ENCODE peak calls at places on chromosome 3, in eight cellular contexts. E is body of pancreas, C is right lobe of liver, O is A549, A is GM12892, Z is ovary, S is GM12891, T is esophagus squamous epithelium. D is an unnamed sample.

GRCh38 chr3:45958333-45958791 is 15.1 kb downstream of the CXCR6 start:
- DNase-seq in E (no peak), C (no peak), O (no peak), A (no peak), Z (no peak), S (no peak), T (no peak), D (no peak)

GRCh38 chr3:45994661-45995369 is 809 bp downstream of the FYCO1 start:
- DNase-seq in E (peak), C (peak), O (peak), A (peak), Z (no peak), S (no peak), T (no peak), D (peak)

GRCh38 chr3:11591401-11592266 is 52.1 kb downstream of the VGLL4 start:
- DNase-seq in E (peak), C (no peak), O (no peak), A (no peak), Z (peak), S (no peak), T (no peak), D (no peak)

GRCh38 chr3:30349507-30349906 is 256.9 kb upstream of the TGFBR2 start:
- DNase-seq in E (no peak), C (no peak), O (no peak), A (no peak), Z (no peak), S (no peak), T (no peak), D (no peak)

GRCh38 chr3:13563911-13564310 is 15.0 kb downstream of the FBLN2 start:
- DNase-seq in E (no peak), C (no peak), O (no peak), A (no peak), Z (no peak), S (no peak), T (no peak), D (no peak)

GRCh38 chr3:193016437-193016887 is 98.8 kb upstream of the MB21D2 start:
- DNase-seq in E (peak), C (peak), O (no peak), A (no peak), Z (peak), S (no peak), T (no peak), D (no peak)

GRCh38 chr3:933311-933710 is 159.5 kb upstream of the CNTN6 start:
- DNase-seq in E (no peak), C (no peak), O (no peak), A (no peak), Z (no peak), S (no peak), T (no peak), D (no peak)

GRCh38 chr3:79018671-79019136 is 749.1 kb downstream of the ROBO1 start:
- DNase-seq in E (peak), C (peak), O (peak), A (no peak), Z (peak), S (no peak), T (no peak), D (peak)

GRCh38 chr3:127104586-127104985 is 88.3 kb upstream of the PRR23E start:
- DNase-seq in E (no peak), C (no peak), O (no peak), A (no peak), Z (no peak), S (no peak), T (no peak), D (no peak)

GRCh38 chr3:105222568-105223093 is 144.1 kb upstream of the ALCAM start:
- DNase-seq in E (no peak), C (no peak), O (no peak), A (no peak), Z (no peak), S (no peak), T (no peak), D (no peak)

GRCh38 chr3:14962762-14963161 is 15.4 kb downstream of the NR2C2 start:
- DNase-seq in E (no peak), C (no peak), O (no peak), A (no peak), Z (no peak), S (no peak), T (no peak), D (no peak)

GRCh38 chr3:177596248-177596821 is 399.1 kb upstream of the TBL1XR1 start:
- DNase-seq in E (no peak), C (no peak), O (no peak), A (no peak), Z (no peak), S (no peak), T (no peak), D (no peak)

GRCh38 chr3:171346011-171346410 is 114.2 kb downstream of the TNIK start:
- DNase-seq in E (no peak), C (no peak), O (no peak), A (no peak), Z (no peak), S (no peak), T (no peak), D (no peak)

GRCh38 chr3:152269423-152270144 is 855 bp downstream of the MBNL1 start:
- DNase-seq in E (peak), C (peak), O (peak), A (no peak), Z (peak), S (no peak), T (no peak), D (peak)

GRCh38 chr3:52444860-52445793 is at the start of gene SEMA3G:
- DNase-seq in E (peak), C (peak), O (peak), A (peak), Z (no peak), S (peak), T (no peak), D (peak)

GRCh38 chr3:112561085-112561692 is 573 bp downstream of the ATG3 start:
- DNase-seq in E (peak), C (peak), O (peak), A (peak), Z (peak), S (peak), T (no peak), D (peak)

GRCh38 chr3:112560330-112560729 is 1.4 kb downstream of the ATG3 start:
- DNase-seq in E (no peak), C (no peak), O (no peak), A (no peak), Z (no peak), S (no peak), T (no peak), D (peak)

GRCh38 chr3:112557980-112558379 is 3.8 kb downstream of the ATG3 start:
- DNase-seq in E (no peak), C (no peak), O (no peak), A (no peak), Z (no peak), S (no peak), T (no peak), D (no peak)

DNA sequence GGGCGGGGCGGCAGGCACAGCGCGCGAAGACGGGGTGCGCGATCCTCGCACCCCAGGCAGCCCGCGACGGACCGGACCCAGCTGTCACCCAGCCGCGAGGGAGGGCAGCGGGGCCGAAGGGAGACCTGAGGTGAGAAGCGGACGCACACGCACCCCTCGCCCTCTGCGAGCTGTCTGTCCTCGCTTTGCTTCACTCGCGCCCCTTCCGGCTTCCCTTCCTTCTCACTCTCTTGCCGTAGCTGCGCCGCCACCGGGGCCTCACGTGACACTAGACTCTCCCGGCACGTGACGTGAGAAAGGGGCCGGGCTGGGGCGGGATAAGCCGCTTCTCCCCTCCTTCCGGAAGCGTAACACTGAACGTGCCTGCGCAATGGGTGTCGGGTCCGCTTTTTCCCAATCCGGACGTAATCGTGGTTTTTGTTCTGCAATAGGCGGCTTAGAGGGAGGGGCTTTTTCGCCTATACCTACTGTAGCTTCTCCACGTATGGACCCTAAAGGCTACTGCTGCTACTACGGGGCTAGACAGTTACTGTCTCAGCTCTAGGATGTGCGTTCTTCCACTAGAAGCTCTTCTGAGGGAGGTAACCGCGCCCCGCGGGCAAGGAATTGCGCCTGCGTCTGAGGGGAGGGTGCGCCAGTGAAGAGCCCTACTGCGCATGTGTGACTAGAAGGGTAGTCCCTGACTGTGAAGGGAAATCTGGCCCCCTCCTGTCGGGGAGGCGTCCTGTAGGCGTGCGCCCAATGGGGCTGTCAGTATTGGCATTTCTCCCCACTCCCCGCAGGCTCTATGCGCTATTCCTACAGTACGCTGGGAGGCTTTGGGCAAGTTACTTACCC is at the start of the genes ATG3 and SLC35A5:
- DNase-seq in E (peak), C (peak), O (peak), A (peak), Z (peak), S (peak), T (peak), D (peak)
- TF ChIP-seq POLR2A in E (peak), C (peak), O (peak), A (peak), Z (peak), S (peak), T (peak), D (peak)

DNA sequence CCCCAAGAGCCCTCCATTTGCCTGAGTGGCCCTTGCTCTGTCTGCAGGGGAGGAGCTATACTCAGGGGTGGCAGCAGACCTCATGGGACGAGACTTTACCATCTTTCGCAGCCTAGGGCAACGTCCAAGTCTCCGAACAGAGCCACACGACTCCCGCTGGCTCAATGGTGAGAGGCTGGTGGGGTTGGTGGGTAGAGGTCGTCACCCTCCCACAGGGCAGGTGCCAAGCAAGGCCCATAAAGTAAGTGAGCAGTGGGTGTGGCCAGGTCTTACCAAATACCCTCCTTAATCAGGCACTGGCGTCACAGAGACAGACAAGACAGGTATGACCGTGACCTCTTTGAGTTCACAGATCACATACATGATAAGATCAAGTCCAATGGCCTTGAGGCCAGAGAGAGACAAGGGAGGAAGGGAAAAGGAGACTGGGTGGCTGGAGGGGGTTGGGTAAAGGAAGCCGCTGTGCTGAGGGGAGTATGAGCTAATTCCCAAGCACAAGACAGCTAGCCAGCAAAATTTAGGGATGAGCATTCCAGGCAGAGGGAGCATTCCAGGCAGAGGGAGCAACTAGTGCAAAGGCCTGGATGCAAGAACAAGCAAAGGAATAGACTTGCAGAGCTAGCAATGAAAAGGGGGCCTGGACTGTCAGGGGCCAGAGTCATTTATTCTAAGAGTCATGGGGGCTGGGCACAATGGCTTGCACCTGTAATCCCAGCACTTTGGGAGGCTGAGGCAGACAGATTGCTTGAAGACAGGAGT is 2.5 kb downstream of the SEMA3B start:
- DNase-seq in E (no peak), C (no peak), O (no peak), A (no peak), Z (no peak), S (no peak), T (no peak), D (no peak)
- TF ChIP-seq POLR2A in E (no peak), C (no peak), O (no peak), A (no peak), Z (no peak), S (no peak), T (no peak), D (no peak)

GRCh38 chr3:71244153-71245051 is 339.1 kb downstream of the FOXP1 start:
- DNase-seq in E (no peak), C (no peak), O (no peak), A (no peak), Z (peak), S (no peak), T (no peak), D (no peak)
- TF ChIP-seq POLR2A in E (no peak), C (no peak), O (no peak), A (no peak), Z (no peak), S (no peak), T (no peak), D (no peak)

GRCh38 chr3:196431193-196432136 is 762 bp downstream of the UBXN7 start:
- DNase-seq in E (peak), C (peak), O (peak), A (peak), Z (peak), S (no peak), T (no peak), D (peak)
- TF ChIP-seq POLR2A in E (no peak), C (no peak), O (no peak), A (no peak), Z (no peak), S (peak), T (no peak), D (no peak)

GRCh38 chr3:16059700-16060357 is 114.7 kb upstream of the GALNT15 start:
- DNase-seq in E (no peak), C (no peak), O (no peak), A (no peak), Z (no peak), S (no peak), T (no peak), D (no peak)

GRCh38 chr3:16061491-16061890 is 113.0 kb upstream of the GALNT15 start:
- DNase-seq in E (no peak), C (no peak), O (no peak), A (no peak), Z (no peak), S (no peak), T (no peak), D (no peak)

GRCh38 chr3:16060945-16061344 is 113.5 kb upstream of the GALNT15 start:
- DNase-seq in E (no peak), C (peak), O (peak), A (no peak), Z (peak), S (no peak), T (no peak), D (no peak)

GRCh38 chr3:16059081-16059537 is 115.4 kb upstream of the GALNT15 start:
- DNase-seq in E (no peak), C (no peak), O (no peak), A (no peak), Z (no peak), S (no peak), T (no peak), D (no peak)

GRCh38 chr3:16060358-16060852 is 114.1 kb upstream of the GALNT15 start:
- DNase-seq in E (no peak), C (peak), O (peak), A (no peak), Z (peak), S (no peak), T (no peak), D (no peak)
- TF ChIP-seq POLR2A in E (no peak), C (no peak), O (no peak), A (no peak), Z (no peak), S (no peak), T (no peak), D (no peak)

DNA sequence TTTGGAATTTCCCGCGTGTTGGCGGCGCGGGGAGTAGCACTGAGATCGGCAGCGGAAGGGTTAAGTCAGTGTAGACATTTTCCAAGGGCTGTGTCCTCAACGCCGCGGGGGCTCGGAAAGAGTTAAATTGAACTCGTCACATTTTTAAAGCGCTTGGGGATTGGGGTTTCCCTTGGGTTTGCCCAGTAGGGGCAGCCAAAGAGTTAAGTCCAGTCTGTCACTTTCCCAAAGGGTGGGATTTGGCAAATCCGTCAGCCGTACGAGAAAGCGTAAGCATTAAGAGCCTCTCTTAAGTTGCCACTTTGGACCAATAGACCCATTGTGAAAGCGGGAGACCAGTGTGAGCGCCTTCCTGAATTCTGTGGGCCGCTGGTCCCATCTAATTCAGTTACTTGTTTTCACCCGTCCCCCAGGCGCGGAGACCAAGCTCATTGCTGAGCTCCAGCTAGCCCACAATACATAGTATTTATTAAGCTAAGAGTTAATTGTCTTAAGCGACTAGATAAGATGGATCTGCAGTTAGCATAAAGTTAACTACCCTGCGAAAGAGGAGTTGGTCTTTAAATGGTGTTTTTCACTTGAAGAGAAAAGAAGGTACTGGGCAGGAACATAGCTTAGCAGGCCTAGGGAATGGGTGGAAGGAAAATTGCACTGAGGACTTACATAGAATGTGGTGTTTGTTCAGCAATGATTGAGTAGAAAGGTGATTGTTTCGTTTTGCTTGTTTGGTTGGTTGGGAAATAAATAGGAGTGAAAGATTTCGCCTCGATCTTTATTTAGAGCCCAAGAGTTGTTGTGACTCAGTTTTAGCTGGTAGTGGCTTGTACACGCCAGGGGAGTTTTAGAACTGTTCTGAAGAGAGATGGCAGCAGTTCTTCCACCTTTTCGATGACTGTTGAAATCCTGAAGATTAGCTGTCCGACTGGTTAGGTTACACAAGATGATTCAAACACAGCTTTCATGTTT is 932 bp downstream of the ARL8B start:
- DNase-seq in E (peak), C (peak), O (peak), A (peak), Z (no peak), S (no peak), T (no peak), D (peak)
- TF ChIP-seq POLR2A in E (no peak), C (peak), O (no peak), A (no peak), Z (no peak), S (no peak), T (peak), D (no peak)

GRCh38 chr3:194485471-194485875 is 1.3 kb downstream of the ATP13A3 start:
- DNase-seq in E (no peak), C (no peak), O (no peak), A (no peak), Z (no peak), S (no peak), T (no peak), D (no peak)

GRCh38 chr3:194487289-194488006 is 646 bp upstream of the ATP13A3 start:
- DNase-seq in E (peak), C (peak), O (no peak), A (peak), Z (peak), S (peak), T (no peak), D (peak)

GRCh38 chr3:194485876-194486539 is 794 bp downstream of the ATP13A3 start:
- DNase-seq in E (peak), C (peak), O (no peak), A (peak), Z (peak), S (peak), T (no peak), D (peak)

GRCh38 chr3:194488007-194488742 is 1.4 kb upstream of the ATP13A3 start:
- DNase-seq in E (no peak), C (peak), O (no peak), A (no peak), Z (no peak), S (no peak), T (no peak), D (peak)

GRCh38 chr3:194486540-194487288 is at the start of gene ATP13A3:
- DNase-seq in E (peak), C (peak), O (peak), A (peak), Z (peak), S (peak), T (peak), D (peak)
- TF ChIP-seq POLR2A in E (peak), C (peak), O (peak), A (peak), Z (peak), S (peak), T (peak), D (no peak)

DNA sequence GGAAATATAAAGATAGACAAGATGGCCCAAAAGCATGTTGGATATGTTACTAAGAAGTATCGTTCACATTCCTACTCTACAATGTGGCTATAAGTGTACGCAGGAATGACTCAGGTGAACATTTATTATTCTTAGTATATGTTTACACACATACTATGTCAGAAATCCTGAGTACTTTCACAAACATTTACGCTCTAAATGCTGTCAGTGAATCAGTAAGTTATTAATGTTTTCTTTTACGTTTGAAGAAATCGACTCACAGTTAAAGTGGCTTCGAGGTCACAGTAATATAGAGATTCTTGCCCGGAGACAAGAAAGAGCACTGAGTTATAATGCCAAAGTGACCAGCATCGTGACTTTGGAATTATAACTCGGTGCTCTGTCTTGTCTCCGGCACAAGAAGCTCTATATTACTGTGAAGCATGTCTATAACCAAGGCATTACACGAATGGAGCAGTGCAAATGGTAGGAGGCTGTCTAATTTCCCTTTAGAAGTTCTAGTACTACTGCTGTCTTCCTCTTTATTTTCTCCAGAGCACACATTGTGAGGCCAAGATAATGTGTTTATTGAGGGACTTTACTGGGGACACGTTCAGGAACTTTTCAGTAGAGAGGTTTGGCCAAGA is 61.8 kb upstream of the P3H2 start:
- DNase-seq in E (no peak), C (no peak), O (peak), A (no peak), Z (no peak), S (no peak), T (no peak), D (no peak)
- TF ChIP-seq POLR2A in E (no peak), C (no peak), O (no peak), A (no peak), Z (no peak), S (no peak), T (no peak), D (no peak)

DNA sequence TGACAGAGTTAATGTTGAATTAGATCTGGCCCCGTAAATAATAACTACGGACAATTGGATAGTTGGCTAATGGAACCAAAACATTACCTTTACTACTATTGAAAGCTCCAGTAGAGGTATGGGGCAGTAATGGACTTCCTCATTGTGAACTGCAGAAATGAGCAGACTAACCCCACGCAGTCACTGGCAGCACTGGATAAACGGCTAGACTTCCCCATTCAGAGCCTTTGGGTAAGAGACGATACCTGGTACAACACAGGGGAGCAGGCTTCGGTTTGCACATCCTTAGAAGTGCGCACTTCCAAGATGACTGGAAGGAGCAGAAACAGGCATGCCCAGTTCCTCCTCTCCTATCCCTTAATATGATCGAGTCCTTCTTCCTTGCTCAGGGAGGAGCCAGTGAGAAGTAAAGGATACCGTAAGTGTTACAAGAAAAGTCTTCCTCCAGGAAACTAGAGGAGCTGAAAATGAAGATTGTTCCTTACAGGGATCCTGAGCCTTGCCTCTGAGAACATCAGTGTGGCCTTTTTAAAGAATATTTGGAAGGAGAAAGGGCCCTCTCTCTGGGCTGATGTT is 100.5 kb upstream of the NECTIN3 start:
- DNase-seq in E (no peak), C (no peak), O (no peak), A (no peak), Z (no peak), S (no peak), T (no peak), D (no peak)
- TF ChIP-seq POLR2A in E (no peak), C (no peak), O (no peak), A (no peak), Z (no peak), S (no peak), T (no peak), D (no peak)

D was measured in erythroblast.